ENCODE peak calls at places on chromosomes 6 and 20, in five cellular contexts. C is kidney glomerular epithelial cell, I is ELF-1, A is retina, P is GM13977. U is an unnamed sample.

GRCh38 chr20:52361650-52362049 is 170.1 kb upstream of the ZFP64 start:
- DNase-seq in C (no peak), I (no peak), A (no peak), P (no peak), U (no peak)

GRCh38 chr6:157210954-157211353 is 112.4 kb downstream of the TMEM242 start:
- DNase-seq in C (no peak), I (no peak), A (no peak), P (no peak), U (no peak)

GRCh38 chr6:158789115-158789917 is 29.9 kb downstream of the EZR start:
- DNase-seq in C (no peak), I (no peak), A (no peak), P (peak; percentile 47), U (no peak)

GRCh38 chr6:90160013-90160412 is 136.6 kb downstream of the BACH2 start:
- DNase-seq in C (no peak), I (no peak), A (peak; percentile 31), P (no peak), U (peak; percentile 53)

GRCh38 chr6:1627884-1628550 is 18.3 kb downstream of the FOXC1 start:
- DNase-seq in C (no peak), I (peak; percentile 13), A (peak; percentile 33), P (no peak), U (peak; percentile 68)

GRCh38 chr6:29744131-29744530 is 20.9 kb downstream of the HLA-F start:
- DNase-seq in C (no peak), I (no peak), A (no peak), P (no peak), U (no peak)

GRCh38 chr6:123808556-123808955 is 4.9 kb downstream of the NKAIN2 start:
- DNase-seq in C (peak; percentile 19), I (no peak), A (peak; percentile 26), P (no peak), U (peak; percentile 47)

GRCh38 chr20:35117148-35117547 is 24.5 kb upstream of the TRPC4AP start:
- DNase-seq in C (no peak), I (no peak), A (no peak), P (no peak), U (no peak)

GRCh38 chr6:34964564-34964963 is 75.5 kb downstream of the ANKS1A start:
- DNase-seq in C (no peak), I (no peak), A (no peak), P (no peak), U (no peak)

GRCh38 chr6:79613912-79614311 is 17.2 kb upstream of the SH3BGRL2 start:
- DNase-seq in C (no peak), I (no peak), A (no peak), P (no peak), U (no peak)

GRCh38 chr6:159307246-159307790 is 138.1 kb downstream of the FNDC1 start:
- DNase-seq in C (no peak), I (no peak), A (no peak), P (no peak), U (no peak)

GRCh38 chr6:20464041-20464440 is 62.4 kb downstream of the E2F3 start:
- DNase-seq in C (no peak), I (peak; percentile 72), A (no peak), P (no peak), U (no peak)

GRCh38 chr6:29831776-29832175 is 4.2 kb downstream of the HLA-G start:
- DNase-seq in C (no peak), I (no peak), A (no peak), P (no peak), U (no peak)

GRCh38 chr6:33905081-33905609 is 101.3 kb upstream of the MLN start:
- DNase-seq in C (no peak), I (no peak), A (no peak), P (no peak), U (no peak)

GRCh38 chr6:147063469-147064031 is 140.7 kb upstream of the STXBP5 start:
- DNase-seq in C (peak; percentile 56), I (no peak), A (no peak), P (no peak), U (no peak)

GRCh38 chr6:157763129-157763893 is 59.7 kb upstream of the SNX9 start:
- DNase-seq in C (peak; percentile 88), I (peak; percentile 92), A (peak; percentile 31), P (no peak), U (peak; percentile 80)

GRCh38 chr6:162706236-162706635 is 21.3 kb downstream of the PRKN start:
- DNase-seq in C (no peak), I (no peak), A (no peak), P (no peak), U (peak; percentile 46)

GRCh38 chr20:57653546-57653900 is 33.3 kb upstream of the ZBP1 start:
- DNase-seq in C (no peak), I (no peak), A (no peak), P (peak; percentile 45), U (no peak)

GRCh38 chr6:45724511-45724910 is 291.1 kb downstream of the CLIC5 start:
- DNase-seq in C (peak; percentile 63), I (no peak), A (no peak), P (no peak), U (peak; percentile 42)

GRCh38 chr6:129251669-129252376 is 368.9 kb downstream of the LAMA2 start:
- DNase-seq in C (peak; percentile 61), I (peak; percentile 74), A (peak; percentile 66), P (peak; percentile 36), U (peak; percentile 76)

GRCh38 chr6:129920103-129920798 is 59.1 kb upstream of the TMEM244 start:
- DNase-seq in C (no peak), I (peak; percentile 4), A (no peak), P (no peak), U (no peak)

GRCh38 chr6:11366934-11367637 is 134.6 kb upstream of the NEDD9 start:
- DNase-seq in C (peak; percentile 81), I (no peak), A (no peak), P (no peak), U (no peak)

GRCh38 chr6:17280552-17281090 is 540 bp upstream of the RBM24 start:
- DNase-seq in C (no peak), I (peak; percentile 53), A (peak; percentile 73), P (no peak), U (peak; percentile 83)

GRCh38 chr6:144929262-144929661 is 644.1 kb downstream of the UTRN start:
- DNase-seq in C (no peak), I (no peak), A (no peak), P (no peak), U (no peak)

GRCh38 chr6:7939864-7940228 is 29.3 kb upstream of the TXNDC5 start:
- DNase-seq in C (no peak), I (no peak), A (peak; percentile 37), P (no peak), U (peak; percentile 33)

GRCh38 chr20:19528286-19529030 is 229.6 kb upstream of the RIN2 start:
- DNase-seq in C (no peak), I (no peak), A (no peak), P (no peak), U (no peak)

GRCh38 chr6:42460892-42461291 is 9.2 kb upstream of the TRERF1 start:
- DNase-seq in C (no peak), I (no peak), A (no peak), P (no peak), U (no peak)

GRCh38 chr20:58661298-58662141 is 10.4 kb downstream of the STX16 start:
- DNase-seq in C (peak; percentile 3), I (no peak), A (no peak), P (no peak), U (peak; percentile 26)

GRCh38 chr6:157045831-157046454 is 268.8 kb downstream of the ARID1B start:
- DNase-seq in C (peak; percentile 74), I (no peak), A (no peak), P (no peak), U (peak; percentile 76)

GRCh38 chr6:36314221-36315014 is 22.3 kb downstream of the BNIP5 start:
- DNase-seq in C (peak; percentile 29), I (peak; percentile 93), A (no peak), P (no peak), U (no peak)

GRCh38 chr20:33821270-33821836 is 10.2 kb downstream of the CHMP4B start:
- DNase-seq in C (no peak), I (no peak), A (no peak), P (no peak), U (no peak)